ENCODE peak calls at places on chromosomes 13 and 19, in four cellular contexts. I is MG63, L is ascending aorta, A is left ventricle myocardium inferior. S is an unnamed sample.

GRCh38 chr19:18612051-18612771 is 459 bp upstream of the TMEM59L start:
- DNase-seq in A (no peak), L (no peak), I (no peak), S (no peak)

GRCh38 chr13:43405457-43405856 is 381.3 kb downstream of the ENOX1 start:
- DNase-seq in A (no peak), L (no peak), I (no peak), S (peak; percentile 25)

GRCh38 chr13:75901509-75901908 is 265.4 kb downstream of the LMO7 start:
- DNase-seq in L (no peak), A (no peak), I (no peak), S (no peak)

GRCh38 chr13:47480121-47480520 is 521.0 kb downstream of the SUCLA2 start:
- DNase-seq in L (no peak), I (peak; percentile 22), A (no peak), S (peak; percentile 53)

GRCh38 chr13:32432856-32433255 is 4.9 kb upstream of the N4BP2L1 start:
- DNase-seq in A (no peak), I (no peak), L (no peak), S (no peak)

GRCh38 chr19:45470147-45471081 is 2.6 kb downstream of the FOSB start:
- DNase-seq in A (no peak), L (peak; percentile 39), I (peak; percentile 62), S (peak; percentile 79)

GRCh38 chr13:96958286-96958891 is 35.9 kb downstream of the OXGR1 start:
- DNase-seq in I (no peak), A (no peak), L (no peak), S (peak; percentile 87)

GRCh38 chr13:23889598-23890224 is 511 bp upstream of the MIPEP start:
- DNase-seq in I (no peak), L (no peak), A (no peak), S (peak; percentile 33)

GRCh38 chr13:31111136-31111535 is 50.6 kb downstream of the HSPH1 start:
- DNase-seq in L (no peak), A (no peak), I (no peak), S (no peak)

GRCh38 chr13:33108620-33109019 is 92.4 kb downstream of the KL start:
- DNase-seq in I (peak; percentile 88), L (no peak), A (no peak), S (peak; percentile 57)

GRCh38 chr19:36573948-36574726 is 1.0 kb upstream of the ZNF529 start:
- DNase-seq in A (no peak), L (no peak), I (no peak), S (peak; percentile 57)

GRCh38 chr19:17020823-17021222 is 5.8 kb downstream of the CPAMD8 start:
- DNase-seq in I (peak; percentile 26), L (no peak), A (no peak), S (no peak)

DNA sequence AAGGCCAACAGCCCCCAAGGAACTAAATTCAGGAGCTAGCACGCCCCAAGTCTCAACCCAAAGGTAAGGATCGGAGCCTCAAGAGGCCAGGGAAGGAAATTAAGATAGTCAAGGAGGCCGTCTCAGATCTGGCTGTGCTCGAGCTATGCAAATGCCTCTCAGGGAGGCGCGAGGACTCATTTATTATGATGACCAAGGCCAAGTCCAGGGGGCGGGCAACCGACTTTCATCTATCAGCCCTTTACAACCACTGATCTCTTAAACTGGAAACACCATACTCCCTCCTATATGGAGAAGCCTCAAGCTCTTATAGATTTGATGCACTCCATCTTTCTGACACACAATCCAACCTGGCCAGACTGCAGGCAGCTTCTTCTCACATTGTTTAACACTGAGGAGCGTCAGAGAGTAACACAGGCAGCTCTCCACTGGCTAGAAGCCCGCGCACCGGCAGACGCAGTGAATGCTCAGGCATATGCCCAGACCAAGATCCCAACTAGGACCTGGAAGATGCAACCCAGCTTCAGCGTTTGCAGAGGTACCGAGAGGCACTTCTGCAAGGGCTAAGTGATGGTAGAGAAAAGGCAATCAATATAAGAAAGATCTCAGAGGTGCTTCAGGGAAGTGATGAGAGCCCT is 9.6 kb upstream of the SLC15A1 start:
- DNase-seq in L (no peak), A (no peak), I (no peak), S (no peak)
- H3K4me3 ChIP-seq in L (no peak overlapping the region), A (peak overlapping the region; percentile 46), I (no peak overlapping the region), S (peak overlapping the region; percentile 59)

DNA sequence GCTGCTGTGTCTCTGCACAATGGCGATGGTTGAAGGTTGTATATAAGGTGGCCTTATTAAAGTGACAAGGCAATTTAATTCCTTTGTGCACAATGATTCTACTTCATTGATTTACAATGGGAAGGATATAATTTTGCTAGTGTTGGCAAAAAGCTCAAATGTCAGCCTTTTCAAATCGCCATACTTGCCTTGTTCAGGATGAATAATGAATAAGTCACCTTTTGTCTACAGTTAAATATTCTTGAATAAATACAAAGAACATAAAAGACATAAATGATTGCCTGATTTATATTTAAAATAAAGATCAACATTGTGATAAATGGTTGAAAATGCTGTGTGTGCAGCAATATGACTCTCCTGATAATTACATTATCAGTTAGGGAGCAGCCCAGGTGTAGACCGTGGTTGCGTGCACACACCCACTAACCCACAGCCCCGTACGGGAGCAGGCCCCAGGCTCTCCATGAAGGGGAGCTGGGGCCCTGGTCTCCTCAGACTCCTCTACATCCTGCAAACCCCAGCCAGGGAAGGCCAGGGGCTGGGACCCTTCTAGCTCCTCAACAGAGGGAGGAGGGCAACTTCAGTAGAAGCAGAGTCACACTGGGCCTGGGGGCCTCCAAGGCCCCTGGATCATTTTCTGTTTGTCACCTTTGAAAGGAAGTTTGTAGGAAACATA is 64.9 kb downstream of the TEX29 start:
- DNase-seq in L (no peak), I (no peak), A (no peak), S (no peak)
- H3K27me3 ChIP-seq in L (no peaks in the 10 kb centered on the region), I (no peaks in the 10 kb centered on the region), A (peaks cover 70% of the 10 kb centered on the region), S (peaks cover 23% of the 10 kb centered on the region)

GRCh38 chr13:77514336-77514726 is 21.2 kb upstream of the SCEL start:
- DNase-seq in A (no peak), L (no peak), I (no peak), S (no peak)
- H3K4me3 ChIP-seq in A (no peak overlapping the region), L (no peak overlapping the region), I (no peak overlapping the region), S (no peak overlapping the region)

DNA sequence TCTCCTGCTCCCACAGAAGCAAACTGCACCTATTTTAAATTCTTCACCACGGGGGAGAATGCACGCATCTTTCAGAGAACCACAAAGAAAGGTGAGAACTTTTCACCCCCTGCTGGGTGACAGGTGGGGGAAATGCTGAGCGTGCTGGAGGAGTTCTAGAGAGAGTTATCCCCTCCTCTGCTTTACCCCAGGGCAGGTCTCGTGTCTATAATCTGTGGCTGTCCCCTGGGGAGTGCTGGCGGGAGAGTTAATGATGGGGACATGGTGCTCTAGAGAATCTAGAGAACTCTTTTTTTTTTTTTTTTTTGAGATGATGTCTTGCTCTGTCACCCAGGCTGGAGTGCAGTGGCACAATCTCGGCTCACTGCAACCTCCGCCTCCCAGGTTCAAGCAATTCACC is 6.8 kb downstream of the CACNG6 start:
- DNase-seq in L (no peak), I (no peak), A (no peak), S (no peak)
- H3K27me3 ChIP-seq in L (no peaks in the 10 kb centered on the region), I (peaks cover 16% of the 10 kb centered on the region), A (peaks cover 100% of the 10 kb centered on the region), S (peaks cover 70% of the 10 kb centered on the region)

DNA sequence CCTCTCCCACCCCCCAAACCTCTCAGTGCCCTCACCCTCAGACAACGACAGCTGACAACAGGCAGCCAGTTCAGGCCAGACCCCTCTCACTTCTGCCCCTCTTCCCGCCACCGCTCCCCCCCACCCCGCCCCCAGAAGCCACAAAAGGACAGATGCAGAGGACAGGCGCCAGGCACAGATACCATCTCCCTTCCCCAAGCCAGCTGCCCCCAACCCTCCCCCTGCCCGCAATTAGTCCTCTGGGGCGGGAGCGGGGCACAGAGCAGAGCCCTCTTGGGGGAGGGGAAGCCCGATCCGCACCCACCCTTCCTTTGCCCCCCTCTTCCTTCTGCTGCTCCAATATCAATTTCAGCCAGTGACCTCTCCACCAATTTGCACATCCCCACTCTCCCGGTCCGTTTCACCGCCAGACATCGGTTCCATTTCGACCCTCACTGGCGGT is 585 bp upstream of the SHD start:
- DNase-seq in A (no peak), L (no peak), I (no peak), S (no peak)
- H3K4me3 ChIP-seq in A (peak overlapping the region; percentile 59), L (peak overlapping the region; percentile 33), I (no peak overlapping the region), S (no peak overlapping the region)

GRCh38 chr19:50332264-50333038 is 3.3 kb upstream of the KCNC3 start:
- DNase-seq in I (no peak), A (no peak), L (no peak), S (no peak)

GRCh38 chr19:50333235-50333736 is 4.1 kb upstream of the KCNC3 start:
- DNase-seq in A (peak; percentile 88), L (peak; percentile 74), I (no peak), S (peak; percentile 88)

GRCh38 chr19:50331187-50332013 is 2.2 kb upstream of the KCNC3 start:
- DNase-seq in A (no peak), L (no peak), I (no peak), S (no peak)

GRCh38 chr19:50330365-50331078 is 1.3 kb upstream of the KCNC3 start:
- DNase-seq in A (peak; percentile 83), L (no peak), I (peak; percentile 54), S (peak; percentile 49)

GRCh38 chr19:50332014-50332263 is 2.8 kb upstream of the KCNC3 start:
- DNase-seq in I (no peak), L (no peak), A (no peak), S (no peak)
- H3K27me3 ChIP-seq in I (peaks cover 38% of the 10 kb centered on the region), L (no peaks in the 10 kb centered on the region), A (peaks cover 77% of the 10 kb centered on the region), S (peaks cover 40% of the 10 kb centered on the region)